ENCODE peak calls at places on chromosomes 7 and 10, in five cellular contexts. G is transverse colon, T is iPS DF 6.9, C is uterus, L is cardiac muscle cell. S is an unnamed sample.

GRCh38 chr10:3691482-3691881 is 93.5 kb downstream of the KLF6 start:
- DNase-seq in G (no peak), T (no peak), C (no peak), L (peak; percentile 24), S (no peak)

GRCh38 chr7:30931161-30931926 is 19.7 kb downstream of the AQP1 start:
- DNase-seq in G (no peak), T (no peak), C (no peak), L (peak; percentile 80), S (no peak)

GRCh38 chr7:4338556-4338955 is 343.5 kb upstream of the FOXK1 start:
- DNase-seq in G (no peak), T (no peak), C (no peak), L (no peak), S (no peak)

GRCh38 chr7:94630855-94631254 is 25.1 kb downstream of the SGCE start:
- DNase-seq in G (no peak), T (no peak), C (no peak), L (peak; percentile 30), S (no peak)

GRCh38 chr10:43879162-43879561 is 230.5 kb upstream of the ZNF32 start:
- DNase-seq in G (no peak), T (no peak), C (no peak), L (no peak), S (no peak)

GRCh38 chr10:68284597-68284996 is 47.3 kb upstream of the HNRNPH3 start:
- DNase-seq in G (no peak), T (no peak), C (no peak), L (no peak), S (no peak)

GRCh38 chr10:50554995-50555568 is 68.7 kb downstream of the SGMS1 start:
- DNase-seq in G (no peak), T (no peak), C (no peak), L (peak; percentile 80), S (no peak)

GRCh38 chr10:45428611-45429510 is 54.8 kb downstream of the ALOX5 start:
- DNase-seq in G (no peak), T (no peak), C (no peak), L (no peak), S (no peak)

GRCh38 chr10:131009801-131010200 is 301.7 kb downstream of the TCERG1L start:
- DNase-seq in G (no peak), T (no peak), C (no peak), L (no peak), S (no peak)

GRCh38 chr7:36280840-36281812 is 108.5 kb upstream of the ANLN start:
- DNase-seq in G (peak; percentile 73), T (no peak), C (peak; percentile 66), L (peak; percentile 79), S (no peak)

GRCh38 chr10:71044720-71045119 is 156.4 kb upstream of the PCBD1 start:
- DNase-seq in G (no peak), T (no peak), C (no peak), L (no peak), S (no peak)

GRCh38 chr10:112562803-112563663 is 116.0 kb downstream of the VTI1A start:
- DNase-seq in G (no peak), T (no peak), C (no peak), L (peak; percentile 39), S (no peak)

GRCh38 chr7:22935269-22935668 is 78.7 kb downstream of the HYCC1 start:
- DNase-seq in G (no peak), T (no peak), C (no peak), L (peak; percentile 52), S (no peak)

GRCh38 chr7:28806841-28807240 is 151.3 kb downstream of the TRIL start:
- DNase-seq in G (no peak), T (no peak), C (no peak), L (no peak), S (no peak)

GRCh38 chr7:139958599-139959380 is 104.0 kb downstream of the PARP12 start:
- DNase-seq in G (no peak), T (no peak), C (no peak), L (no peak), S (no peak)

GRCh38 chr7:2715341-2716231 is 27.6 kb downstream of the AMZ1 start:
- DNase-seq in G (no peak), T (no peak), C (no peak), L (no peak), S (peak; percentile 80)

GRCh38 chr7:105268511-105269392 is 120.0 kb downstream of the SRPK2 start:
- DNase-seq in G (no peak), T (no peak), C (no peak), L (peak; percentile 71), S (peak; percentile 44)

GRCh38 chr10:26449726-26450125 is 11.6 kb downstream of the APBB1IP start:
- DNase-seq in G (no peak), T (no peak), C (no peak), L (no peak), S (no peak)

GRCh38 chr10:5776150-5776880 is 36.9 kb downstream of the GDI2 start:
- DNase-seq in G (no peak), T (peak; percentile 9), C (no peak), L (peak; percentile 30), S (no peak)

GRCh38 chr10:5779753-5780152 is 33.5 kb downstream of the GDI2 start:
- DNase-seq in G (no peak), T (peak; percentile 2), C (no peak), L (no peak), S (no peak)

GRCh38 chr10:5774987-5775386 is 38.2 kb downstream of the GDI2 start:
- DNase-seq in G (no peak), T (no peak), C (no peak), L (no peak), S (no peak)

GRCh38 chr10:5776881-5777197 is 36.4 kb downstream of the GDI2 start:
- DNase-seq in G (no peak), T (no peak), C (no peak), L (peak; percentile 73), S (no peak)

DNA sequence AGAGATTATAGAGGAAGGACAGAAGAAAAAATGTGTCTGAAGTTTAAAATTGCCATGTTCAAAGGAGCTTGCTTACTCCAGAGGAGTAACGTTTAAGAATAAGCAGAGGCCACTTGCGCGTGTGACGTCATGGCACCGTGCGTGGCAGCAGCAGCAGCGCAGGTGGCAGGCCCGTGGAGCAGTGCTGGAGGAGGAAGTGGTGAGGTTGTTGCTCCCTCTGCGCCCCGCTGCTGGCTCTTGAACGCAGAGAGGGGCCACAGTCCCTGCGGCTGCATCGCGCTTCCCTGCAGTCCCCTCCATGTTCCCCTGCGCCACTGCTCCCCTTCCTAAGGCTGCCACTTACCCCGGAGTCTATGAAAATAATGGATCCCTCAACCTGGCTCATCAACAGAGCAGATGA is 37.5 kb downstream of the GDI2 start:
- DNase-seq in G (peak; percentile 37), T (no peak), C (no peak), L (no peak), S (peak; percentile 89)
- H3K36me3 ChIP-seq in G (no peaks in the 10 kb centered on the region), T (no peaks in the 10 kb centered on the region), C (no peaks in the 10 kb centered on the region), L (peaks cover 8% of the 10 kb centered on the region), S (peaks cover 23% of the 10 kb centered on the region)

DNA sequence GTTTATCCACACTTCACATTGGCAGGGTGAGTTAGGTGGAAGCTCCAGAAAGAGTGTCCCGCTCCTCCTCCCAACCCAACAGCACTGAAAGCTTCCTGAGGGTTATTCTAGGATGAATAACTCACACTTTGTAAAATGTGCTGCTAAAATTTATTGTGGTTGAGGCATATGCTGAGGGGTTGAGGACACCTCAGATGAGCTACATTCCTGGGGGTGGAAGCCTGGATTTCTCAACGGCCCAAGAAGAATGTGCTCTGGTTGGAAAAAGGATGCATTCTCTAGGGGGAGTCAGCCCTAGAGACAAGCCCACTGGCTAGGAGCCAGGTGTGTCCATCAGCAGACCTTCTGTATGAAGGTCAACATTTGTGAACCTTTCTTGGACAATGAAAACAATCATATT is 91.5 kb upstream of the PDE1C start:
- DNase-seq in G (no peak), T (no peak), C (peak; percentile 30), L (peak; percentile 90), S (no peak)
- H3K4me1 ChIP-seq in G (peaks cover 3% of the 10 kb centered on the region), T (no peaks in the 10 kb centered on the region), C (no peaks in the 10 kb centered on the region), L (no peaks in the 10 kb centered on the region), S (no peaks in the 10 kb centered on the region)

DNA sequence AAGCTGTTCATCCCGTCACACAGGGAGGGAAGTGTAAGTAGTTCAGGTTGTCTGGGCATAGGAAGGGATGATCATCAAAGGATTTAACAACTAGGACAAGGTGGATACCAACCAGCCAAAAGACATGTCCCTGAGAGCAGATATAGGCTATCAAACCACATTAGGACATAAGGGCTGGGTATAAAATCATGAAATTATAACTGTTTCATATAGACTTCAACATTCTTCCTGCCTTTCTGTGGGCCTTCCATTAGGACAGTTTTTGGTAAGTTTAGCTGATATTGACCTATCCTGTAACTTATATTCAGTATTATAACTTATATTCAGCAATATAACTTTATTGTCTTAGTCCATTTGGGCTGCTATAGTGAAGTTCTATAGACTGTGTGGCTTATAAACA is 190.9 kb downstream of the PAXIP1 start:
- DNase-seq in G (no peak), T (no peak), C (no peak), L (no peak), S (no peak)
- H3K36me3 ChIP-seq in G (no peaks in the 10 kb centered on the region), T (no peaks in the 10 kb centered on the region), C (no peaks in the 10 kb centered on the region), L (no peaks in the 10 kb centered on the region), S (no peaks in the 10 kb centered on the region)

GRCh38 chr10:34745244-34745643 is 69.9 kb downstream of the PARD3 start:
- DNase-seq in G (no peak), T (no peak), C (no peak), L (no peak), S (no peak)
- H3K4me1 ChIP-seq in G (peaks cover 15% of the 10 kb centered on the region), T (peaks cover 1% of the 10 kb centered on the region), C (no peaks in the 10 kb centered on the region), L (peaks cover 16% of the 10 kb centered on the region), S (no peaks in the 10 kb centered on the region)

DNA sequence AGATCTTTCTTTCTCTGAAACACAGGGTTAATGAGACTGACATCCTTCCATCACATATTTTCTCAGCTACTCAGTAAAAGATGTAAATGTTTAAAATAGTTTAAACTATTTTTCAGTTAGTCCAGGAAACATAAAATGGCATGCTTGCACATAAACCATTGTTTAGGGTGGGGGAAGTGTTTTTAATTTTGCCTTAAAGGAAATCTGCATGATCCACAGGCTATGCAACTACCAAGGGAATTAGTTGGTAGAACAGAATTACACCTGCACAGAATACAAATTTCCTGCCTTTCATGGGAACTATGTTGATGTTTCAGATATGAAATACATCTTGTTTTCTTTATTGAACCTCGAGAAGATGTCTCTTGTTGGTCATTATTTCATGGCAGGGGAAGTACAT is 10.6 kb downstream of the CAV1 start:
- DNase-seq in G (no peak), T (no peak), C (no peak), L (no peak), S (no peak)
- H3K36me3 ChIP-seq in G (no peaks in the 10 kb centered on the region), T (no peaks in the 10 kb centered on the region), C (no peaks in the 10 kb centered on the region), L (no peaks in the 10 kb centered on the region), S (no peaks in the 10 kb centered on the region)

GRCh38 chr10:33233635-33234034 is 100.8 kb downstream of the NRP1 start:
- DNase-seq in G (no peak), T (no peak), C (no peak), L (peak; percentile 22), S (no peak)
- H3K4me1 ChIP-seq in G (no peaks in the 10 kb centered on the region), T (peaks cover 1% of the 10 kb centered on the region), C (peaks cover 24% of the 10 kb centered on the region), L (peaks cover 29% of the 10 kb centered on the region), S (no peaks in the 10 kb centered on the region)